ENCODE peak calls at places on chromosomes 12 and 14, in four cellular contexts. N is upper lobe of left lung, Z is testis, E is cardiac muscle cell. U is an unnamed sample.

GRCh38 chr12:41604830-41605229 is 416.7 kb downstream of the PDZRN4 start:
- DNase-seq in N (no peak), Z (no peak), E (peak), U (no peak)

GRCh38 chr12:67740706-67741105 is 92.2 kb downstream of the DYRK2 start:
- DNase-seq in N (no peak), Z (no peak), E (no peak), U (no peak)

GRCh38 chr12:102567031-102567985 is 86.9 kb upstream of the IGF1 start:
- DNase-seq in N (no peak), Z (no peak), E (peak), U (peak)

GRCh38 chr14:55212611-55213010 is 21.2 kb upstream of the DLGAP5 start:
- DNase-seq in N (no peak), Z (no peak), E (no peak), U (no peak)

GRCh38 chr14:71856199-71856919 is 75.9 kb upstream of the RGS6 start:
- DNase-seq in N (no peak), Z (no peak), E (no peak), U (no peak)

GRCh38 chr12:106307176-106307575 is 4.6 kb downstream of the TCP11L2 start:
- DNase-seq in N (no peak), Z (no peak), E (no peak), U (no peak)

GRCh38 chr14:56351861-56352260 is 227.7 kb upstream of the TMEM260 start:
- DNase-seq in N (no peak), Z (no peak), E (peak), U (no peak)

GRCh38 chr12:402127-402456 is 648 bp downstream of the CCDC77 start:
- DNase-seq in N (no peak), Z (no peak), E (peak), U (no peak)

GRCh38 chr14:56491299-56492285 is 88.0 kb upstream of the TMEM260 start:
- DNase-seq in N (no peak), Z (peak), E (peak), U (no peak)

GRCh38 chr12:4027412-4027811 is 154.2 kb upstream of the PARP11 start:
- DNase-seq in N (peak), Z (no peak), E (no peak), U (no peak)

GRCh38 chr12:43069768-43070221 is 480.2 kb upstream of the PRICKLE1 start:
- DNase-seq in N (no peak), Z (no peak), E (peak), U (no peak)

GRCh38 chr14:100536721-100537700 is 50.2 kb downstream of the BEGAIN start:
- DNase-seq in N (no peak), Z (no peak), E (no peak), U (no peak)

GRCh38 chr12:124675881-124676688 is 108.7 kb upstream of the NCOR2 start:
- DNase-seq in N (peak), Z (no peak), E (peak), U (no peak)

GRCh38 chr14:81401420-81402122 is 1.4 kb upstream of the STON2 start:
- DNase-seq in N (no peak), Z (no peak), E (peak), U (peak)

GRCh38 chr14:21054768-21055145 is 2.9 kb upstream of the RNASE8 start:
- DNase-seq in N (no peak), Z (no peak), E (no peak), U (no peak)

GRCh38 chr14:58243790-58244555 is 670 bp upstream of the PSMA3 start:
- DNase-seq in N (peak), Z (no peak), E (peak), U (no peak)

GRCh38 chr14:22122227-22123187 is 448.9 kb upstream of the OR4E1 start:
- DNase-seq in N (no peak), Z (no peak), E (no peak), U (no peak)

GRCh38 chr14:101120636-101121398 is 217.3 kb upstream of the RTL1 start:
- DNase-seq in N (peak), Z (peak), E (no peak), U (no peak)

GRCh38 chr12:13282861-13283260 is 86.3 kb downstream of the EMP1 start:
- DNase-seq in N (no peak), Z (no peak), E (no peak), U (no peak)

GRCh38 chr12:42741771-42742510 is 152.4 kb upstream of the PRICKLE1 start:
- DNase-seq in N (no peak), Z (no peak), E (peak), U (no peak)

GRCh38 chr12:109716092-109716479 is 2.5 kb downstream of the FAM222A start:
- DNase-seq in N (no peak), Z (no peak), E (no peak), U (no peak)

GRCh38 chr12:109715310-109716091 is 1.9 kb downstream of the FAM222A start:
- DNase-seq in N (no peak), Z (peak), E (peak), U (no peak)

GRCh38 chr12:109714913-109715244 is 1.3 kb downstream of the FAM222A start:
- DNase-seq in N (no peak), Z (no peak), E (no peak), U (no peak)

GRCh38 chr12:109713187-109713984 is at the start of gene FAM222A:
- DNase-seq in N (peak), Z (peak), E (peak), U (peak)

GRCh38 chr12:109714141-109714912 is 702 bp downstream of the FAM222A start:
- DNase-seq in N (peak), Z (peak), E (peak), U (no peak)
- TF ChIP-seq CTCF in N (peak), Z (peak), E (no peak), U (no peak)

GRCh38 chr12:66065146-66065545 is 65.4 kb downstream of the LLPH start:
- DNase-seq in N (no peak), Z (no peak), E (peak), U (no peak)
- H3K4me3 ChIP-seq in N (no peak), Z (no peak), E (no peak), U (no peak)

GRCh38 chr14:61929651-61930050 is 167.4 kb downstream of the SNAPC1 start:
- DNase-seq in N (no peak), Z (no peak), E (no peak), U (no peak)

GRCh38 chr14:61930101-61930857 is 168.1 kb downstream of the SNAPC1 start:
- DNase-seq in N (no peak), Z (no peak), E (no peak), U (no peak)

GRCh38 chr14:61928300-61928699 is 166.1 kb downstream of the SNAPC1 start:
- DNase-seq in N (no peak), Z (no peak), E (no peak), U (no peak)

GRCh38 chr14:61934385-61934784 is 172.2 kb downstream of the SNAPC1 start:
- DNase-seq in N (no peak), Z (no peak), E (peak), U (no peak)

GRCh38 chr14:61933021-61933420 is 170.8 kb downstream of the SNAPC1 start:
- DNase-seq in N (no peak), Z (no peak), E (no peak), U (no peak)
- TF ChIP-seq CTCF in N (no peak), Z (no peak), E (no peak), U (no peak)

DNA sequence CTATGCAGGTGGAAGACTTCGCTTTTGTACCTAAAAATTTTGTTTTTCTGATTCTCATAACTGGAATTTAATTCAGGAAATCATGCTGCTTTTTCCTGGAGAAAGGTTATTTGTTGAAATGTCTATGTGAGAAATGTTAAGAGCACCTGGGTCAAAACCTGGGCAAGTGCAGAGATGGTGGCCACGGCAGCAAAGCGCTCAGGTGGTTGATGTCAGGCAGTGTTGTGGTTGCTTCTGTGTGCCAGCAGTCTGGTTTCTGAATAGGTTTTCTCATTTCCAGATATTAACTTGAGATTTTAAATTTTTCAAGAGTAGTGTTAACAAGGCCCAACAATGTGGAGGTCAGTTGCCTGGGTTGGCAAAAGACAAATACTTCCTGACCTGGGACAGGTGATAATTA is 96.2 kb downstream of the ESR2 start:
- DNase-seq in N (no peak), Z (no peak), E (no peak), U (no peak)
- H3K4me3 ChIP-seq in N (no peak), Z (no peak), E (no peak), U (no peak)